ENCODE peak calls at places on chromosomes 7 and 10, in nine cellular contexts. Y is Right ventricle myocardium superior; D is NCI-H2081; G is ACHN; A is stimulated activated CD8-positive, alpha-beta memory T cell treated with anti-CD3 and anti-CD28 coated beads, Interleukin-15, amount 100 ng/mL, for 24 hours; C is heart left ventricle; O is activated CD4-positive, CD25-positive, alpha-beta regulatory T cell treated with anti-CD3 and anti-CD28 coated beads, Interleukin-2, amount 50 U/mL, for 16 hours; L is glutamatergic neuron; J is AML-193. X is an unnamed sample.

GRCh38 chr10:72355214-72355555 is 466 bp upstream of the DNAJB12 start:
- DNase-seq in J (no peak), O (no peak), D (no peak), A (no peak), L (no peak), C (no peak), G (no peak), Y (no peak), X (no peak)

GRCh38 chr7:95088536-95088935 is 181.1 kb downstream of the PPP1R9A start:
- DNase-seq in D (no peak), G (no peak), A (no peak), L (no peak), O (no peak), Y (no peak), C (no peak), J (no peak), X (no peak)

GRCh38 chr10:29158066-29158465 is 130.8 kb upstream of the LYZL1 start:
- DNase-seq in Y (no peak), O (no peak), A (no peak), G (no peak), J (no peak), D (no peak), L (no peak), C (no peak), X (peak; percentile 44)

GRCh38 chr10:71975087-71975890 is 11.1 kb downstream of the CHST3 start:
- DNase-seq in G (peak; percentile 74), Y (peak; percentile 77), A (no peak), C (peak; percentile 78), L (no peak), J (no peak), D (no peak), O (no peak), X (no peak)

GRCh38 chr10:7662522-7662921 is 4.2 kb downstream of the ITIH5 start:
- DNase-seq in O (no peak), Y (no peak), L (no peak), G (no peak), D (no peak), J (no peak), C (no peak), A (no peak), X (no peak)

GRCh38 chr7:157405914-157406810 is 69.4 kb downstream of the DNAJB6 start:
- DNase-seq in C (peak; percentile 71), G (no peak), L (peak; percentile 58), O (no peak), Y (peak; percentile 75), D (no peak), J (no peak), A (no peak), X (no peak)

GRCh38 chr7:110676785-110677184 is 414.1 kb upstream of the LRRN3 start:
- DNase-seq in A (no peak), O (no peak), L (no peak), J (no peak), G (no peak), Y (no peak), D (no peak), C (no peak), X (no peak)

GRCh38 chr10:91709394-91709798 is 76.5 kb upstream of the PPP1R3C start:
- DNase-seq in C (no peak), Y (no peak), A (no peak), L (no peak), J (no peak), D (peak; percentile 90), O (no peak), G (no peak), X (no peak)

GRCh38 chr7:11858026-11858425 is 26.0 kb upstream of the THSD7A start:
- DNase-seq in D (no peak), L (no peak), A (no peak), G (no peak), C (no peak), J (no peak), O (no peak), Y (no peak), X (no peak)

GRCh38 chr10:103145046-103145445 is 48.0 kb downstream of the NT5C2 start:
- DNase-seq in D (no peak), G (no peak), L (no peak), J (no peak), O (no peak), C (no peak), Y (no peak), A (no peak), X (no peak)

GRCh38 chr7:158957507-158957900 is 101.1 kb downstream of the DYNC2I1 start:
- DNase-seq in Y (no peak), L (peak; percentile 62), D (peak; percentile 72), C (no peak), J (no peak), A (no peak), O (no peak), G (no peak), X (peak; percentile 72)

GRCh38 chr7:36086571-36086970 is 66.5 kb upstream of the EEPD1 start:
- DNase-seq in Y (no peak), D (no peak), O (no peak), C (no peak), A (no peak), J (no peak), L (no peak), G (no peak), X (no peak)

GRCh38 chr7:12737836-12738235 is 50.4 kb downstream of the ARL4A start:
- DNase-seq in Y (no peak), G (no peak), A (no peak), L (no peak), C (no peak), J (no peak), O (no peak), D (no peak), X (no peak)

GRCh38 chr10:24483701-24484100 is 240.0 kb downstream of the ARHGAP21 start:
- DNase-seq in A (no peak), L (no peak), O (no peak), G (peak; percentile 50), Y (no peak), J (peak; percentile 82), C (peak; percentile 33), D (no peak), X (no peak)

GRCh38 chr7:83941300-83941699 is 253.3 kb downstream of the SEMA3A start:
- DNase-seq in G (no peak), L (no peak), J (no peak), D (no peak), Y (no peak), C (no peak), O (no peak), A (no peak), X (no peak)

GRCh38 chr7:24908166-24908565 is 71.8 kb downstream of the OSBPL3 start:
- DNase-seq in J (no peak), A (no peak), Y (no peak), D (no peak), L (no peak), O (no peak), C (no peak), G (no peak), X (no peak)

GRCh38 chr10:118870467-118871243 is 115.9 kb upstream of the CACUL1 start:
- DNase-seq in L (no peak), J (peak; percentile 73), O (no peak), Y (no peak), G (peak; percentile 58), C (peak; percentile 44), A (no peak), D (no peak), X (no peak)

GRCh38 chr7:50474382-50475155 is 24.4 kb upstream of the FIGNL1 start:
- DNase-seq in D (no peak), L (no peak), O (no peak), J (no peak), A (no peak), Y (no peak), G (no peak), C (no peak), X (no peak)

GRCh38 chr10:317219-317868 is 182.1 kb downstream of the ZMYND11 start:
- DNase-seq in A (no peak), J (no peak), Y (peak; percentile 64), L (no peak), G (peak; percentile 23), O (no peak), C (peak; percentile 52), D (no peak), X (no peak)

GRCh38 chr7:13641699-13642098 is 347.8 kb downstream of the ETV1 start:
- DNase-seq in J (no peak), L (no peak), D (no peak), G (no peak), O (no peak), A (no peak), Y (no peak), C (no peak), X (no peak)

GRCh38 chr10:75904499-75905283 is 473.3 kb downstream of the LRMDA start:
- DNase-seq in Y (no peak), J (no peak), L (peak; percentile 36), O (no peak), A (no peak), G (no peak), C (no peak), D (peak; percentile 10), X (no peak)

GRCh38 chr7:155665957-155666287 is 21.5 kb downstream of the RBM33 start:
- DNase-seq in J (no peak), G (peak; percentile 83), D (no peak), L (no peak), C (no peak), A (no peak), Y (no peak), O (no peak), X (no peak)

X was measured in D721Med.